ENCODE peak calls at places on chromosomes 3 and 15, in ten cellular contexts. A is lower leg skin, W is A549, R is heart left ventricle, U is esophagus muscularis mucosa, B is sigmoid colon, C is testis, G is IMR-90, J is ovary, X is body of pancreas. E is an unnamed sample.

GRCh38 chr3:183488343-183488742 is 59.9 kb upstream of the MCF2L2 start:
- DNase-seq in G (no peak), W (no peak), X (no peak), C (no peak), R (no peak), U (peak; percentile 55), A (no peak), J (no peak), B (no peak), E (no peak)

GRCh38 chr15:88300018-88300549 is 43.5 kb upstream of the NTRK3 start:
- DNase-seq in C (no peak), J (no peak), W (no peak), U (no peak), B (no peak), G (no peak), A (no peak), X (no peak), R (no peak), E (no peak)

GRCh38 chr3:8937064-8938020 is 25.9 kb downstream of the RAD18 start:
- DNase-seq in W (peak; percentile 57), C (no peak), G (peak; percentile 89), U (no peak), A (no peak), X (no peak), B (no peak), R (no peak), J (no peak), E (no peak)

GRCh38 chr3:121152573-121152972 is 244.6 kb downstream of the STXBP5L start:
- DNase-seq in W (no peak), C (peak; percentile 14), J (no peak), G (no peak), B (no peak), A (no peak), U (no peak), R (no peak), X (no peak), E (no peak)

GRCh38 chr3:153138267-153139210 is 23.5 kb upstream of the RAP2B start:
- DNase-seq in W (peak; percentile 74), J (no peak), C (peak; percentile 24), R (peak; percentile 57), B (peak; percentile 72), U (no peak), X (peak; percentile 85), G (peak; percentile 96), A (peak; percentile 82), E (peak; percentile 62)

GRCh38 chr15:92687183-92687582 is 31.6 kb upstream of the FAM174B start:
- DNase-seq in G (no peak), U (no peak), B (no peak), W (no peak), C (no peak), A (no peak), X (no peak), J (no peak), R (no peak), E (no peak)

GRCh38 chr3:12222765-12223485 is 64.2 kb upstream of the TIMP4 start:
- DNase-seq in B (no peak), U (no peak), X (no peak), J (no peak), R (no peak), A (no peak), C (no peak), W (no peak), G (peak; percentile 67), E (no peak)

GRCh38 chr3:96478496-96478895 is 335.9 kb upstream of the EPHA6 start:
- DNase-seq in W (no peak), A (no peak), B (no peak), G (no peak), X (no peak), U (no peak), C (no peak), J (no peak), R (no peak), E (no peak)

GRCh38 chr3:47601310-47601709 is 22.6 kb upstream of the CSPG5 start:
- DNase-seq in B (no peak), J (no peak), A (no peak), U (no peak), R (no peak), G (no peak), X (no peak), W (no peak), C (no peak), E (no peak)

GRCh38 chr15:22968356-22968755 is 11.8 kb downstream of the CYFIP1 start:
- DNase-seq in G (peak; percentile 97), C (no peak), X (no peak), A (no peak), W (peak; percentile 38), R (no peak), U (no peak), B (peak; percentile 29), J (no peak), E (peak; percentile 30)

GRCh38 chr3:136932518-136932917 is 25.3 kb upstream of the IL20RB start:
- DNase-seq in X (no peak), A (no peak), G (peak; percentile 62), R (no peak), C (no peak), U (no peak), J (no peak), B (no peak), W (no peak), E (no peak)

GRCh38 chr15:99385865-99386264 is 134.6 kb downstream of the LRRC28 start:
- DNase-seq in C (peak; percentile 84), A (no peak), J (peak; percentile 78), W (no peak), B (no peak), U (no peak), X (peak; percentile 33), R (peak; percentile 85), G (peak; percentile 52), E (peak; percentile 44)

GRCh38 chr3:20141841-20142240 is 44.2 kb downstream of the SGO1 start:
- DNase-seq in G (no peak), J (peak; percentile 42), X (peak; percentile 13), W (no peak), C (peak; percentile 48), B (peak; percentile 89), U (no peak), A (no peak), R (peak; percentile 75), E (no peak)

GRCh38 chr3:113533534-113533892 is 1.2 kb downstream of the SIDT1 start:
- DNase-seq in A (no peak), G (no peak), R (no peak), X (no peak), W (no peak), U (no peak), J (no peak), C (no peak), B (no peak), E (no peak)

GRCh38 chr3:173399001-173399400 is 1.5 kb downstream of the NLGN1 start:
- DNase-seq in X (no peak), U (no peak), G (no peak), B (no peak), R (no peak), J (no peak), W (no peak), A (no peak), C (no peak), E (no peak)

GRCh38 chr3:138113309-138113708 is 2.1 kb downstream of the DZIP1L start:
- DNase-seq in J (no peak), X (peak; percentile 54), R (no peak), A (no peak), U (no peak), G (no peak), B (no peak), W (no peak), C (no peak), E (no peak)

GRCh38 chr3:138112362-138112761 is 3.0 kb downstream of the DZIP1L start:
- DNase-seq in C (no peak), W (no peak), U (no peak), J (no peak), A (peak; percentile 44), G (no peak), R (no peak), X (no peak), B (no peak), E (no peak)

GRCh38 chr3:138114431-138114918 is 933 bp downstream of the DZIP1L start:
- DNase-seq in X (no peak), J (peak; percentile 44), C (no peak), W (no peak), A (no peak), B (no peak), G (peak; percentile 43), U (no peak), R (no peak), E (no peak)

GRCh38 chr3:138118863-138119766 is 3.7 kb upstream of the DZIP1L start:
- DNase-seq in J (peak; percentile 81), B (peak; percentile 84), W (peak; percentile 64), U (no peak), R (peak; percentile 74), A (peak; percentile 79), C (peak; percentile 85), G (peak; percentile 73), X (peak; percentile 82), E (peak; percentile 75)

GRCh38 chr3:138114988-138115971 is at the start of gene DZIP1L:
- DNase-seq in J (peak; percentile 78), X (peak; percentile 80), B (peak; percentile 86), R (peak; percentile 77), G (peak; percentile 70), C (peak; percentile 80), W (peak; percentile 41), A (peak; percentile 39), U (no peak), E (peak; percentile 64)
- TF ChIP-seq POLR2A in J (peak; percentile 63), X (peak; percentile 76), B (peak; percentile 23), R (no peak), G (peak; percentile 76), C (no peak), W (peak; percentile 32), A (no peak), U (no peak), E (no peak)

DNA sequence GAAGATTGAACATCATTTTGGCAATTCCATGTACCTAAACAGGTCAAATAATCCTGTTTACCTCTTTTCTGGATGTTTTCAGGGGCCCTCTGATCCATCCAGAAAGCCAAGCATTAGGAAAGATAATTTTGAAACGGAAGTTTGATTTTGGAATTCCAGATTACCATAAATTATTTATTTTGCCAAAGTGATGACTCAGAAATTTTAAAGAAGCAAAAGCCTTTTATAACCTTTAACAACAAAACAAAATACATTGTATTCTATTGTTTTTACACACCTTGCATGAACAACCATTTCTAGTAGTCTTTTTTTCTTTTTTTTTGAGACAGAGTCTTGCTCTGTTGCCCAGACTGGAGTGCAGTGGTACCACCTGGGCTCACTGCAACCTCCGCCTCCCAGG is 32.0 kb upstream of the INO80 start:
- DNase-seq in X (no peak), B (no peak), J (no peak), W (no peak), A (no peak), C (no peak), G (no peak), R (no peak), U (no peak), E (no peak)
- TF ChIP-seq CTCF in X (no peak), B (no peak), J (no peak), W (no peak), A (no peak), C (no peak), G (no peak), R (no peak), U (no peak), E (no peak)

GRCh38 chr3:187744169-187745151 is 808 bp downstream of the BCL6 start:
- DNase-seq in B (peak; percentile 85), G (peak; percentile 49), J (peak; percentile 85), A (no peak), W (peak; percentile 15), R (peak; percentile 62), C (peak; percentile 58), X (peak; percentile 65), U (no peak), E (peak; percentile 69)
- TF ChIP-seq POLR2A in B (no peak), G (no peak), J (peak; percentile 45), A (no peak), W (no peak), R (no peak), C (no peak), X (no peak), U (peak; percentile 37), E (no peak)

GRCh38 chr3:151426337-151426648 is 34.6 kb downstream of the IGSF10 start:
- DNase-seq in U (no peak), C (no peak), B (no peak), R (no peak), X (no peak), G (no peak), W (peak; percentile 14), J (no peak), A (no peak), E (no peak)
- TF ChIP-seq CTCF in U (no peak), C (no peak), B (no peak), R (no peak), X (no peak), G (no peak), W (no peak), J (no peak), A (no peak), E (no peak)

E was measured in adrenal gland.